ENCODE peak calls at places on chromosomes 4 and X, in seven cellular contexts. One of them, this sample, is unnamed.

GRCh38 chr4:85823295-85823694 is 348.3 kb downstream of the ARHGAP24 start:
- ATAC-seq in HepG2: no peak
- ATAC-seq in K562: peak; percentile 84
- ATAC-seq in heart left ventricle: peak; percentile 65
- ATAC-seq in upper lobe of left lung: no peak
- ATAC-seq in body of pancreas: no peak
- ATAC-seq in GM12878: no peak
- ATAC-seq in this sample: no peak

GRCh38 chr4:1576961-1577814 is 106.9 kb downstream of the FAM53A start:
- ATAC-seq in HepG2: no peak
- ATAC-seq in K562: no peak
- ATAC-seq in heart left ventricle: no peak
- ATAC-seq in upper lobe of left lung: no peak
- ATAC-seq in body of pancreas: no peak
- ATAC-seq in GM12878: no peak
- ATAC-seq in this sample: no peak

GRCh38 chr4:169283114-169283509 is 12.4 kb upstream of the SH3RF1 start:
- ATAC-seq in HepG2: no peak
- ATAC-seq in K562: no peak
- ATAC-seq in heart left ventricle: no peak
- ATAC-seq in upper lobe of left lung: no peak
- ATAC-seq in body of pancreas: no peak
- ATAC-seq in GM12878: no peak
- ATAC-seq in this sample: no peak

GRCh38 chr4:86264269-86264668 is 95.6 kb downstream of the MAPK10 start:
- ATAC-seq in HepG2: no peak
- ATAC-seq in K562: no peak
- ATAC-seq in heart left ventricle: no peak
- ATAC-seq in upper lobe of left lung: no peak
- ATAC-seq in body of pancreas: no peak
- ATAC-seq in GM12878: no peak
- ATAC-seq in this sample: no peak

GRCh38 chr4:176150283-176150682 is 45.1 kb downstream of the SPATA4 start:
- ATAC-seq in HepG2: no peak
- ATAC-seq in K562: no peak
- ATAC-seq in heart left ventricle: no peak
- ATAC-seq in upper lobe of left lung: no peak
- ATAC-seq in body of pancreas: no peak
- ATAC-seq in GM12878: no peak
- ATAC-seq in this sample: no peak

GRCh38 chr4:87067120-87067885 is 132.5 kb downstream of the AFF1 start:
- ATAC-seq in HepG2: no peak
- ATAC-seq in K562: no peak
- ATAC-seq in heart left ventricle: no peak
- ATAC-seq in upper lobe of left lung: no peak
- ATAC-seq in body of pancreas: no peak
- ATAC-seq in GM12878: no peak
- ATAC-seq in this sample: no peak

GRCh38 chr4:2804973-2805501 is 12.2 kb downstream of the SH3BP2 start:
- ATAC-seq in HepG2: no peak
- ATAC-seq in K562: no peak
- ATAC-seq in heart left ventricle: no peak
- ATAC-seq in upper lobe of left lung: no peak
- ATAC-seq in body of pancreas: no peak
- ATAC-seq in GM12878: no peak
- ATAC-seq in this sample: no peak

GRCh38 chr4:103303011-103303410 is 104.9 kb upstream of the CENPE start:
- ATAC-seq in HepG2: no peak
- ATAC-seq in K562: no peak
- ATAC-seq in heart left ventricle: no peak
- ATAC-seq in upper lobe of left lung: no peak
- ATAC-seq in body of pancreas: no peak
- ATAC-seq in GM12878: no peak
- ATAC-seq in this sample: no peak

GRCh38 chrX:70497026-70497425 is 52.4 kb downstream of the DLG3 start:
- ATAC-seq in HepG2: no peak
- ATAC-seq in K562: no peak
- ATAC-seq in heart left ventricle: no peak
- ATAC-seq in upper lobe of left lung: no peak
- ATAC-seq in body of pancreas: no peak
- ATAC-seq in GM12878: no peak
- ATAC-seq in this sample: no peak

GRCh38 chrX:109952050-109952449 is 50.9 kb upstream of the TMEM164 start:
- ATAC-seq in HepG2: no peak
- ATAC-seq in K562: no peak
- ATAC-seq in heart left ventricle: peak; percentile 69
- ATAC-seq in upper lobe of left lung: no peak
- ATAC-seq in body of pancreas: no peak
- ATAC-seq in GM12878: no peak
- ATAC-seq in this sample: no peak

GRCh38 chr4:40887690-40888089 is 137.9 kb downstream of the NSUN7 start:
- ATAC-seq in HepG2: no peak
- ATAC-seq in K562: no peak
- ATAC-seq in heart left ventricle: peak; percentile 47
- ATAC-seq in upper lobe of left lung: peak; percentile 89
- ATAC-seq in body of pancreas: peak; percentile 56
- ATAC-seq in GM12878: no peak
- ATAC-seq in this sample: peak; percentile 87

GRCh38 chr4:63632858-63633257 is 776.4 kb downstream of the TECRL start:
- ATAC-seq in HepG2: no peak
- ATAC-seq in K562: no peak
- ATAC-seq in heart left ventricle: no peak
- ATAC-seq in upper lobe of left lung: no peak
- ATAC-seq in body of pancreas: no peak
- ATAC-seq in GM12878: no peak
- ATAC-seq in this sample: no peak

GRCh38 chr4:38313999-38314561 is 349.9 kb upstream of the KLF3 start:
- ATAC-seq in HepG2: peak; percentile 56
- ATAC-seq in K562: no peak
- ATAC-seq in heart left ventricle: no peak
- ATAC-seq in upper lobe of left lung: peak; percentile 2
- ATAC-seq in body of pancreas: no peak
- ATAC-seq in GM12878: no peak
- ATAC-seq in this sample: no peak

GRCh38 chr4:85783483-85783882 is 308.5 kb downstream of the ARHGAP24 start:
- ATAC-seq in HepG2: no peak
- ATAC-seq in K562: no peak
- ATAC-seq in heart left ventricle: no peak
- ATAC-seq in upper lobe of left lung: no peak
- ATAC-seq in body of pancreas: no peak
- ATAC-seq in GM12878: peak; percentile 19
- ATAC-seq in this sample: no peak

GRCh38 chr4:26993967-26994366 is 133.3 kb downstream of the STIM2 start:
- ATAC-seq in HepG2: no peak
- ATAC-seq in K562: no peak
- ATAC-seq in heart left ventricle: no peak
- ATAC-seq in upper lobe of left lung: no peak
- ATAC-seq in body of pancreas: no peak
- ATAC-seq in GM12878: no peak
- ATAC-seq in this sample: no peak
- H3K27me3 ChIP-seq in HepG2: no peaks in the 10 kb centered on the region
- H3K27me3 ChIP-seq in K562: no peaks in the 10 kb centered on the region
- H3K27me3 ChIP-seq in heart left ventricle: no peaks in the 10 kb centered on the region
- H3K27me3 ChIP-seq in upper lobe of left lung: no peaks in the 10 kb centered on the region
- H3K27me3 ChIP-seq in body of pancreas: no peaks in the 10 kb centered on the region
- H3K27me3 ChIP-seq in GM12878: no peaks in the 10 kb centered on the region
- H3K27me3 ChIP-seq in this sample: no peaks in the 10 kb centered on the region

GRCh38 chr4:139177888-139178609 is 1.0 kb upstream of the ELF2 start:
- ATAC-seq in HepG2: peak; percentile 81
- ATAC-seq in K562: peak; percentile 76
- ATAC-seq in heart left ventricle: peak; percentile 82
- ATAC-seq in upper lobe of left lung: peak; percentile 92
- ATAC-seq in body of pancreas: peak; percentile 84
- ATAC-seq in GM12878: peak; percentile 74
- ATAC-seq in this sample: peak; percentile 87
- TF ChIP-seq POLR2A in HepG2: peak; percentile 80
- TF ChIP-seq POLR2A in K562: peak; percentile 93
- TF ChIP-seq POLR2A in heart left ventricle: peak; percentile 90
- TF ChIP-seq POLR2A in upper lobe of left lung: peak; percentile 94
- TF ChIP-seq POLR2A in body of pancreas: peak; percentile 94
- TF ChIP-seq POLR2A in GM12878: peak; percentile 81
- TF ChIP-seq POLR2A in this sample: peak; percentile 82

DNA sequence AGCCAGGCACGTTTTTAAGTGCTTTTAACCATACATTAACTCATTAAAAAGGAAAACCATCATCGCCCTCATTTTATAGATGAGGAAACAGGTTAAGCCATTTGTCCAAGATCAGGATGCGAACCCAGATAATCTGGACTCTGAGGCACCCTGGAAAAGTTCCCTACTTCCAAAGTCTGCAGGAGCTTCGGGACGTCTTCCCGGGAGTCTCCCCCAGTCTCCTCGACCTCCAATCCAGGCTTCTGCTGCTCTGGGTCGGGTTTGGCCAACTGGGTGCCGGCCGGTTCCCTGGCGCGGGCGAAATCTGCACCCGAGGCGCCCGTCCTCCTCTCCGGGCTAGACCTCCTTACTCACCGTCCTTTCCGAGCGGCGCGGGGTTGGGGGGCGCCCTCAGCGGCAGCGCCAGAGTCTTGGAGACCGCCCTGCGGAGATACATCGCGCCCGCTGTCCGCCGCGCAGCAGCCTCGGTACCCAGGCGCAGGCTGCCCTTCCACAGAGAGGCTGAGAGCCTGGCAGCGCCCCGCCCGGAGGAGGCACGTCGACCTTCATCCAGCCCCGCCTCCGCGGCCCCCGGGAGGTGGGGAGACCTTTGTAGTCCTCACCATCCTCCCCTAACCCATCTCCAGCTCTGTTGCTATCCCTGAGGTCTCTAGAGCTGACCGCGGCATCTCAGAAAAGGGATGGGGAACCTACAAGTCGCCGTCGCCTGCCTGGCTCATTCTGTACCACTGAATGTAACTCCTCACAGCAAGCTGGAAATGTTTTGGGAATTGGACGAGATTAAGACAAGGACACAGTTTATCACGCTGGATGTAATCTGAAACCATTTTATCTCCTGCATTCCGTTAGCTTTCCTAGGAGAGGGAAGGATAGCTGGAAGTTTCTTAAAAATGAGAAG is at the start of gene MGARP:
- ATAC-seq in HepG2: no peak
- ATAC-seq in K562: no peak
- ATAC-seq in heart left ventricle: peak; percentile 43
- ATAC-seq in upper lobe of left lung: peak; percentile 79
- ATAC-seq in body of pancreas: no peak
- ATAC-seq in GM12878: peak; percentile 71
- ATAC-seq in this sample: peak; percentile 46
- H3K27me3 ChIP-seq in HepG2: no peaks in the 10 kb centered on the region
- H3K27me3 ChIP-seq in K562: no peaks in the 10 kb centered on the region
- H3K27me3 ChIP-seq in heart left ventricle: no peaks in the 10 kb centered on the region
- H3K27me3 ChIP-seq in upper lobe of left lung: peaks cover 8% of the 10 kb centered on the region
- H3K27me3 ChIP-seq in body of pancreas: peaks cover 12% of the 10 kb centered on the region
- H3K27me3 ChIP-seq in GM12878: peaks cover 19% of the 10 kb centered on the region
- H3K27me3 ChIP-seq in this sample: peaks cover 31% of the 10 kb centered on the region

GRCh38 chr4:18440527-18441215 is 419.1 kb upstream of the LCORL start:
- ATAC-seq in HepG2: no peak
- ATAC-seq in K562: no peak
- ATAC-seq in heart left ventricle: no peak
- ATAC-seq in upper lobe of left lung: no peak
- ATAC-seq in body of pancreas: no peak
- ATAC-seq in GM12878: no peak
- ATAC-seq in this sample: no peak
- TF ChIP-seq POLR2A in HepG2: no peak
- TF ChIP-seq POLR2A in K562: no peak
- TF ChIP-seq POLR2A in heart left ventricle: no peak
- TF ChIP-seq POLR2A in upper lobe of left lung: no peak
- TF ChIP-seq POLR2A in body of pancreas: no peak
- TF ChIP-seq POLR2A in GM12878: no peak
- TF ChIP-seq POLR2A in this sample: no peak

GRCh38 chrX:14083783-14084182 is 54.1 kb upstream of the GEMIN8 start:
- ATAC-seq in HepG2: no peak
- ATAC-seq in K562: no peak
- ATAC-seq in heart left ventricle: no peak
- ATAC-seq in upper lobe of left lung: no peak
- ATAC-seq in body of pancreas: no peak
- ATAC-seq in GM12878: no peak
- ATAC-seq in this sample: no peak
- H3K27me3 ChIP-seq in HepG2: no peaks in the 10 kb centered on the region
- H3K27me3 ChIP-seq in K562: no peaks in the 10 kb centered on the region
- H3K27me3 ChIP-seq in heart left ventricle: no peaks in the 10 kb centered on the region
- H3K27me3 ChIP-seq in upper lobe of left lung: no peaks in the 10 kb centered on the region
- H3K27me3 ChIP-seq in body of pancreas: no peaks in the 10 kb centered on the region
- H3K27me3 ChIP-seq in GM12878: no peaks in the 10 kb centered on the region
- H3K27me3 ChIP-seq in this sample: no peaks in the 10 kb centered on the region

GRCh38 chrX:46572295-46572936 is 1.1 kb upstream of the CHST7 start:
- ATAC-seq in HepG2: no peak
- ATAC-seq in K562: no peak
- ATAC-seq in heart left ventricle: no peak
- ATAC-seq in upper lobe of left lung: no peak
- ATAC-seq in body of pancreas: no peak
- ATAC-seq in GM12878: peak; percentile 66
- ATAC-seq in this sample: no peak

GRCh38 chrX:46574337-46574940 is 874 bp downstream of the CHST7 start:
- ATAC-seq in HepG2: peak; percentile 28
- ATAC-seq in K562: no peak
- ATAC-seq in heart left ventricle: no peak
- ATAC-seq in upper lobe of left lung: peak; percentile 31
- ATAC-seq in body of pancreas: no peak
- ATAC-seq in GM12878: peak; percentile 8
- ATAC-seq in this sample: no peak

GRCh38 chrX:46574941-46575381 is 1.4 kb downstream of the CHST7 start:
- ATAC-seq in HepG2: no peak
- ATAC-seq in K562: no peak
- ATAC-seq in heart left ventricle: no peak
- ATAC-seq in upper lobe of left lung: peak; percentile 39
- ATAC-seq in body of pancreas: no peak
- ATAC-seq in GM12878: peak; percentile 29
- ATAC-seq in this sample: no peak

GRCh38 chrX:46573896-46574336 is 351 bp downstream of the CHST7 start:
- ATAC-seq in HepG2: peak; percentile 73
- ATAC-seq in K562: no peak
- ATAC-seq in heart left ventricle: no peak
- ATAC-seq in upper lobe of left lung: peak; percentile 65
- ATAC-seq in body of pancreas: peak; percentile 51
- ATAC-seq in GM12878: peak; percentile 42
- ATAC-seq in this sample: peak; percentile 36

GRCh38 chrX:46573331-46573895 is at the start of gene CHST7:
- ATAC-seq in HepG2: peak; percentile 88
- ATAC-seq in K562: no peak
- ATAC-seq in heart left ventricle: peak; percentile 74
- ATAC-seq in upper lobe of left lung: peak; percentile 89
- ATAC-seq in body of pancreas: peak; percentile 71
- ATAC-seq in GM12878: peak; percentile 65
- ATAC-seq in this sample: peak; percentile 76
- TF ChIP-seq POLR2A in HepG2: no peak
- TF ChIP-seq POLR2A in K562: no peak
- TF ChIP-seq POLR2A in heart left ventricle: peak; percentile 79
- TF ChIP-seq POLR2A in upper lobe of left lung: peak; percentile 60
- TF ChIP-seq POLR2A in body of pancreas: no peak
- TF ChIP-seq POLR2A in GM12878: no peak
- TF ChIP-seq POLR2A in this sample: peak; percentile 42